ENCODE peak calls at places on chromosome X, in five cellular contexts. H is transverse colon, S is astrocyte, Q is SJSA1, G is upper lobe of right lung. K is an unnamed sample. For H3K4me1 and H3K27me3, the result is how much of the 10 kb centered on the place peaks cover.

GRCh38 chrX:155966876-155967275 is 30.6 kb upstream of the IL9R start:
- DNase-seq in H (peak), S (no peak), Q (no peak), G (no peak), K (no peak)

GRCh38 chrX:9566150-9566621 is 101.3 kb downstream of the TBL1X start:
- DNase-seq in H (peak), S (peak), Q (peak), G (no peak), K (peak)

GRCh38 chrX:75623535-75623934 is 100.7 kb upstream of the ZDHHC15 start:
- DNase-seq in H (no peak), S (no peak), Q (no peak), G (no peak), K (no peak)

GRCh38 chrX:107565916-107566602 is 62.3 kb upstream of the PRPS1 start:
- DNase-seq in H (no peak), S (peak), Q (no peak), G (no peak), K (no peak)

GRCh38 chrX:141669689-141670088 is 28.9 kb downstream of the SPANXD start:
- DNase-seq in H (no peak), S (peak), Q (no peak), G (no peak), K (no peak)

GRCh38 chrX:53047228-53047627 is 1.4 kb upstream of the GPR173 start:
- DNase-seq in H (no peak), S (no peak), Q (no peak), G (no peak), K (no peak)

GRCh38 chrX:320126-320783 is 1.7 kb upstream of the GTPBP6 start:
- DNase-seq in H (peak), S (no peak), Q (peak), G (peak), K (peak)

GRCh38 chrX:16212024-16212423 is 44.7 kb downstream of the MAGEB17 start:
- DNase-seq in H (no peak), S (peak), Q (no peak), G (no peak), K (no peak)

GRCh38 chrX:96314974-96315373 is 369.7 kb upstream of the DIAPH2 start:
- DNase-seq in H (no peak), S (peak), Q (no peak), G (no peak), K (no peak)

GRCh38 chrX:77118686-77119085 is 328.5 kb upstream of the FGF16 start:
- DNase-seq in H (no peak), S (no peak), Q (no peak), G (no peak), K (no peak)

GRCh38 chrX:115233497-115234219 is at the start of gene LRCH2:
- DNase-seq in H (no peak), S (peak), Q (peak), G (peak), K (peak)
- H3K4me3 ChIP-seq in H (peak), S (peak), Q (peak), G (peak), K (peak)

GRCh38 chrX:2708601-2709200 is 17.6 kb downstream of the CD99 start:
- DNase-seq in H (no peak), S (no peak), Q (no peak), G (no peak), K (no peak)
- H3K4me1 ChIP-seq in H (half or more), S (half or more), Q (under half), G (half or more), K (under half)

DNA sequence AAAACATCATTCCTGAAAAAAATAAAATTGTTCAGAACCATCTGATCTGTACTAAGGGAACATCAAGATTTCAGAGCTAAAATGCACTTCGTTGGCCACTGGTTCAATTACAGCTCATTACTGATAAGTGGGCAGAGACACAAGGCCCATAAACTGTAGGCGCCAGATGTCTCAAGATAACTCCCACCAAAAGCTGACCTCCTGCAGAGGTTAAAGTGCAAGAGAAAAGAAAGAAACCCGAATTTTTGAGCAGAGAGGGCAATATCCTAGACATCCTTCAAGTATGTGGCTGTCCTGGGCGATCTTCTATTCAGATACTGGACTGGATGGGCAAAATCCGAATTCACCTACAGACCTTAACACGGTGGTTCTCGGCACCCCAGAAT is 660 bp downstream of the GEMIN8 start:
- DNase-seq in H (no peak), S (no peak), Q (no peak), G (no peak), K (no peak)
- H3K27me3 ChIP-seq in H (under half), S (under half), Q (under half), G (under half), K (under half)

GRCh38 chrX:46935295-46935694 is 23.1 kb downstream of the JADE3 start:
- DNase-seq in H (no peak), S (no peak), Q (no peak), G (no peak), K (no peak)
- H3K4me3 ChIP-seq in H (no peak), S (no peak), Q (no peak), G (no peak), K (no peak)